ENCODE peak calls at places on chromosomes 1 and 21, in six cellular contexts. A is adrenal gland, I is ascending aorta, W is heart right ventricle, K is neuronal stem cell, U is lower lobe of right lung. D is an unnamed sample.
A peak's percentile ranks its signal among the peaks of the same experiment; 100 is the strongest.

GRCh38 chr1:227730630-227731151 is 4.4 kb downstream of the JMJD4 start:
- DNase-seq in A (peak; percentile 66), I (no peak), W (no peak), K (no peak), U (peak; percentile 45), D (no peak)

GRCh38 chr1:9326596-9326995 is 33.9 kb downstream of the SPSB1 start:
- DNase-seq in A (no peak), I (no peak), W (no peak), K (no peak), U (no peak), D (no peak)

GRCh38 chr1:22665752-22666151 is 12.7 kb downstream of the C1QB start:
- DNase-seq in A (no peak), I (no peak), W (no peak), K (peak; percentile 47), U (no peak), D (no peak)

GRCh38 chr1:69871412-69871811 is 303.7 kb downstream of the LRRC7 start:
- DNase-seq in A (no peak), I (no peak), W (no peak), K (no peak), U (no peak), D (no peak)

GRCh38 chr1:154886281-154887036 is 16.4 kb upstream of the KCNN3 start:
- DNase-seq in A (peak; percentile 43), I (no peak), W (no peak), K (no peak), U (no peak), D (no peak)

GRCh38 chr1:247906504-247907047 is 11.2 kb downstream of the OR2W3 start:
- DNase-seq in A (no peak), I (no peak), W (no peak), K (no peak), U (no peak), D (no peak)

GRCh38 chr1:161388639-161389038 is 21.0 kb upstream of the CFAP126 start:
- DNase-seq in A (no peak), I (no peak), W (no peak), K (no peak), U (no peak), D (no peak)

GRCh38 chr1:192950926-192951325 is 108.2 kb downstream of the UCHL5 start:
- DNase-seq in A (no peak), I (no peak), W (no peak), K (no peak), U (no peak), D (no peak)

GRCh38 chr1:172477741-172478140 is 33.9 kb upstream of the PIGC start:
- DNase-seq in A (no peak), I (no peak), W (no peak), K (no peak), U (no peak), D (no peak)

GRCh38 chr1:197343663-197344273 is 75.7 kb downstream of the CRB1 start:
- DNase-seq in A (no peak), I (no peak), W (no peak), K (no peak), U (no peak), D (no peak)

GRCh38 chr1:24018611-24019580 is 38.8 kb upstream of the SRSF10 start:
- DNase-seq in A (peak; percentile 99), I (peak; percentile 83), W (peak; percentile 99), K (peak; percentile 21), U (peak; percentile 94), D (peak; percentile 10)

GRCh38 chr1:37020653-37021277 is 13.6 kb downstream of the GRIK3 start:
- DNase-seq in A (no peak), I (no peak), W (no peak), K (peak; percentile 74), U (no peak), D (no peak)

GRCh38 chr1:24042375-24042774 is 62.2 kb upstream of the SRSF10 start:
- DNase-seq in A (no peak), I (no peak), W (no peak), K (no peak), U (no peak), D (no peak)

GRCh38 chr1:59703226-59703917 is 111.4 kb upstream of the HOOK1 start:
- DNase-seq in A (no peak), I (no peak), W (no peak), K (no peak), U (no peak), D (no peak)

GRCh38 chr1:91020967-91021685 is 709 bp downstream of the ZNF644 start:
- DNase-seq in A (peak; percentile 85), I (peak; percentile 33), W (peak; percentile 54), K (peak; percentile 81), U (peak; percentile 75), D (peak; percentile 29)

GRCh38 chr1:14167889-14168288 is 430.6 kb upstream of the KAZN start:
- DNase-seq in A (no peak), I (no peak), W (no peak), K (no peak), U (no peak), D (no peak)

GRCh38 chr1:231073311-231073710 is 33.3 kb upstream of the FAM89A start:
- DNase-seq in A (no peak), I (no peak), W (no peak), K (no peak), U (no peak), D (no peak)

GRCh38 chr21:46000182-46000730 is 18.7 kb downstream of the COL6A1 start:
- DNase-seq in A (no peak), I (no peak), W (peak; percentile 2), K (no peak), U (peak; percentile 39), D (no peak)

GRCh38 chr1:91736999-91737615 is 148.8 kb downstream of the TGFBR3 start:
- DNase-seq in A (peak; percentile 89), I (no peak), W (no peak), K (peak; percentile 65), U (no peak), D (no peak)

GRCh38 chr1:211583011-211583995 is 4.3 kb upstream of the SLC30A1 start:
- DNase-seq in A (no peak), I (no peak), W (no peak), K (no peak), U (no peak), D (no peak)

GRCh38 chr1:84624876-84625275 is 50.6 kb upstream of the CTBS start:
- DNase-seq in A (no peak), I (no peak), W (no peak), K (no peak), U (no peak), D (no peak)
- H3K4me3 ChIP-seq in A (no peak overlapping the region), I (no peak overlapping the region), W (no peak overlapping the region), K (no peak overlapping the region), U (no peak overlapping the region), D (no peak overlapping the region)

GRCh38 chr1:3552176-3552575 is 59.1 kb downstream of the MEGF6 start:
- DNase-seq in A (no peak), I (no peak), W (no peak), K (no peak), U (no peak), D (no peak)
- H3K4me1 ChIP-seq in A (no peaks in the 10 kb centered on the region), I (peaks cover 48% of the 10 kb centered on the region), W (peaks cover 15% of the 10 kb centered on the region), K (no peaks in the 10 kb centered on the region), U (peaks cover 17% of the 10 kb centered on the region), D (peaks cover 90% of the 10 kb centered on the region)

GRCh38 chr1:156465747-156466365 is 34.7 kb downstream of the MEF2D start:
- DNase-seq in A (no peak), I (no peak), W (no peak), K (no peak), U (no peak), D (no peak)
- H3K27ac ChIP-seq in A (no peak overlapping the region), I (peak overlapping the region; percentile 75), W (peak overlapping the region; percentile 58), K (no peak overlapping the region), U (no peak overlapping the region), D (peak overlapping the region; percentile 17)

GRCh38 chr1:152107984-152108898 is 7.0 kb downstream of the TCHH start:
- DNase-seq in A (no peak), I (no peak), W (no peak), K (no peak), U (no peak), D (no peak)

GRCh38 chr1:152109998-152110294 is 5.3 kb downstream of the TCHH start:
- DNase-seq in A (no peak), I (no peak), W (no peak), K (no peak), U (no peak), D (no peak)

GRCh38 chr1:152109231-152109997 is 5.8 kb downstream of the TCHH start:
- DNase-seq in A (no peak), I (no peak), W (no peak), K (no peak), U (no peak), D (no peak)

GRCh38 chr1:152108899-152109222 is 6.4 kb downstream of the TCHH start:
- DNase-seq in A (no peak), I (no peak), W (no peak), K (no peak), U (no peak), D (no peak)

GRCh38 chr1:152107289-152107983 is 7.8 kb downstream of the TCHH start:
- DNase-seq in A (no peak), I (no peak), W (no peak), K (no peak), U (no peak), D (no peak)
- H3K4me3 ChIP-seq in A (no peak overlapping the region), I (no peak overlapping the region), W (peak overlapping the region; percentile 53), K (no peak overlapping the region), U (peak overlapping the region; percentile 61), D (peak overlapping the region; percentile 55)

DNA sequence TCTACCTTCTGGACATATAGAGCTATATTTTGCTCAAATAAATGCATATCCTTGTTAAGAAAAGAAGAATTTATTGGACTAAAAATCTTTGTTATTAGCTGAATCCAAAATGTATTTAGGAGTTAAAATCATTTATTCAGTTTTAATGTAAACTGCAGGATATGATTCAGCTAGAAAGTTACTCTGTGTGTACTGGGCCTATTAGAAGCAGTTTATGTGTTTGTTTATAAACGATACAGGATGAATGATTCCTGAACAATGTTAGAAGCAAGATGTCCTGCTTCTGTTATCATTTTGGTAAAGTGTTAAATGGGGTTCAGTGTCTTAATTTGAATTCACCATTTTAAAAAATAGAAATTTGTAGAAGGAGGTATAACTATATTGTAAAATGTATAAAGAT is 549.2 kb upstream of the ZRANB2 start:
- DNase-seq in A (no peak), I (no peak), W (no peak), K (no peak), U (no peak), D (no peak)
- H3K4me1 ChIP-seq in A (no peaks in the 10 kb centered on the region), I (no peaks in the 10 kb centered on the region), W (no peaks in the 10 kb centered on the region), K (peaks cover 5% of the 10 kb centered on the region), U (no peaks in the 10 kb centered on the region), D (no peaks in the 10 kb centered on the region)